ENCODE peak calls at places on chromosomes 16 and 17, in eight cellular contexts. One of them, this sample, is unnamed.

GRCh38 chr17:77706938-77707337 is 251.6 kb upstream of the TNRC6C start:
- DNase-seq in endothelial cell of umbilical vein: no peak
- DNase-seq in HCT116: no peak
- DNase-seq in K562: no peak
- DNase-seq in H1: peak
- DNase-seq in HepG2: no peak
- DNase-seq in GM23338: no peak
- DNase-seq in GM12878: no peak
- DNase-seq in this sample: no peak

GRCh38 chr16:17367932-17368331 is 102.8 kb downstream of the XYLT1 start:
- DNase-seq in endothelial cell of umbilical vein: no peak
- DNase-seq in HCT116: no peak
- DNase-seq in K562: peak
- DNase-seq in H1: peak
- DNase-seq in HepG2: no peak
- DNase-seq in GM23338: peak
- DNase-seq in GM12878: no peak
- DNase-seq in this sample: no peak

GRCh38 chr17:29683481-29683880 is 60.8 kb upstream of the CORO6 start:
- DNase-seq in endothelial cell of umbilical vein: no peak
- DNase-seq in HCT116: no peak
- DNase-seq in K562: no peak
- DNase-seq in H1: no peak
- DNase-seq in HepG2: no peak
- DNase-seq in GM23338: peak
- DNase-seq in GM12878: no peak
- DNase-seq in this sample: no peak

GRCh38 chr16:74275031-74275636 is 21.5 kb upstream of the PSMD7 start:
- DNase-seq in endothelial cell of umbilical vein: peak
- DNase-seq in HCT116: peak
- DNase-seq in K562: peak
- DNase-seq in H1: no peak
- DNase-seq in HepG2: no peak
- DNase-seq in GM23338: peak
- DNase-seq in GM12878: no peak
- DNase-seq in this sample: no peak

GRCh38 chr17:28737316-28737715 is 6.5 kb upstream of the TRAF4 start:
- DNase-seq in endothelial cell of umbilical vein: no peak
- DNase-seq in HCT116: no peak
- DNase-seq in K562: no peak
- DNase-seq in H1: no peak
- DNase-seq in HepG2: no peak
- DNase-seq in GM23338: no peak
- DNase-seq in GM12878: no peak
- DNase-seq in this sample: no peak

GRCh38 chr16:86631441-86631840 is 53.1 kb downstream of the FOXL1 start:
- DNase-seq in endothelial cell of umbilical vein: no peak
- DNase-seq in HCT116: no peak
- DNase-seq in K562: no peak
- DNase-seq in H1: no peak
- DNase-seq in HepG2: no peak
- DNase-seq in GM23338: no peak
- DNase-seq in GM12878: no peak
- DNase-seq in this sample: no peak

GRCh38 chr16:19745286-19746018 is 27.4 kb downstream of the IQCK start:
- DNase-seq in endothelial cell of umbilical vein: no peak
- DNase-seq in HCT116: no peak
- DNase-seq in K562: no peak
- DNase-seq in H1: no peak
- DNase-seq in HepG2: no peak
- DNase-seq in GM23338: no peak
- DNase-seq in GM12878: no peak
- DNase-seq in this sample: no peak

GRCh38 chr17:6642592-6642991 is 1.7 kb downstream of the TXNDC17 start:
- DNase-seq in endothelial cell of umbilical vein: no peak
- DNase-seq in HCT116: no peak
- DNase-seq in K562: no peak
- DNase-seq in H1: no peak
- DNase-seq in HepG2: no peak
- DNase-seq in GM23338: no peak
- DNase-seq in GM12878: no peak
- DNase-seq in this sample: no peak

GRCh38 chr17:81859906-81860755 is at the start of gene P4HB:
- DNase-seq in endothelial cell of umbilical vein: peak
- DNase-seq in HCT116: no peak
- DNase-seq in K562: no peak
- DNase-seq in H1: peak
- DNase-seq in HepG2: no peak
- DNase-seq in GM23338: no peak
- DNase-seq in GM12878: no peak
- DNase-seq in this sample: no peak

GRCh38 chr16:79612207-79612606 is 11.7 kb upstream of the MAF start:
- DNase-seq in endothelial cell of umbilical vein: no peak
- DNase-seq in HCT116: no peak
- DNase-seq in K562: no peak
- DNase-seq in H1: no peak
- DNase-seq in HepG2: no peak
- DNase-seq in GM23338: no peak
- DNase-seq in GM12878: no peak
- DNase-seq in this sample: no peak

GRCh38 chr17:20225162-20226115 is 216.3 kb downstream of the SPECC1 start:
- DNase-seq in endothelial cell of umbilical vein: no peak
- DNase-seq in HCT116: no peak
- DNase-seq in K562: no peak
- DNase-seq in H1: peak
- DNase-seq in HepG2: no peak
- DNase-seq in GM23338: peak
- DNase-seq in GM12878: no peak
- DNase-seq in this sample: no peak

GRCh38 chr16:66004706-66005105 is 361.8 kb upstream of the CDH5 start:
- DNase-seq in endothelial cell of umbilical vein: no peak
- DNase-seq in HCT116: no peak
- DNase-seq in K562: no peak
- DNase-seq in H1: no peak
- DNase-seq in HepG2: no peak
- DNase-seq in GM23338: no peak
- DNase-seq in GM12878: no peak
- DNase-seq in this sample: no peak

GRCh38 chr16:17313085-17313611 is 157.6 kb downstream of the XYLT1 start:
- DNase-seq in endothelial cell of umbilical vein: no peak
- DNase-seq in HCT116: no peak
- DNase-seq in K562: no peak
- DNase-seq in H1: no peak
- DNase-seq in HepG2: no peak
- DNase-seq in GM23338: no peak
- DNase-seq in GM12878: no peak
- DNase-seq in this sample: no peak

GRCh38 chr16:4160663-4161436 is 44.6 kb upstream of the ADCY9 start:
- DNase-seq in endothelial cell of umbilical vein: no peak
- DNase-seq in HCT116: no peak
- DNase-seq in K562: no peak
- DNase-seq in H1: no peak
- DNase-seq in HepG2: no peak
- DNase-seq in GM23338: no peak
- DNase-seq in GM12878: no peak
- DNase-seq in this sample: no peak

GRCh38 chr17:56441331-56441730 is 152.2 kb upstream of the NOG start:
- DNase-seq in endothelial cell of umbilical vein: peak
- DNase-seq in HCT116: no peak
- DNase-seq in K562: no peak
- DNase-seq in H1: no peak
- DNase-seq in HepG2: no peak
- DNase-seq in GM23338: no peak
- DNase-seq in GM12878: no peak
- DNase-seq in this sample: no peak

GRCh38 chr16:27302126-27302525 is 11.6 kb upstream of the IL4R start:
- DNase-seq in endothelial cell of umbilical vein: no peak
- DNase-seq in HCT116: no peak
- DNase-seq in K562: no peak
- DNase-seq in H1: no peak
- DNase-seq in HepG2: no peak
- DNase-seq in GM23338: no peak
- DNase-seq in GM12878: no peak
- DNase-seq in this sample: no peak

DNA sequence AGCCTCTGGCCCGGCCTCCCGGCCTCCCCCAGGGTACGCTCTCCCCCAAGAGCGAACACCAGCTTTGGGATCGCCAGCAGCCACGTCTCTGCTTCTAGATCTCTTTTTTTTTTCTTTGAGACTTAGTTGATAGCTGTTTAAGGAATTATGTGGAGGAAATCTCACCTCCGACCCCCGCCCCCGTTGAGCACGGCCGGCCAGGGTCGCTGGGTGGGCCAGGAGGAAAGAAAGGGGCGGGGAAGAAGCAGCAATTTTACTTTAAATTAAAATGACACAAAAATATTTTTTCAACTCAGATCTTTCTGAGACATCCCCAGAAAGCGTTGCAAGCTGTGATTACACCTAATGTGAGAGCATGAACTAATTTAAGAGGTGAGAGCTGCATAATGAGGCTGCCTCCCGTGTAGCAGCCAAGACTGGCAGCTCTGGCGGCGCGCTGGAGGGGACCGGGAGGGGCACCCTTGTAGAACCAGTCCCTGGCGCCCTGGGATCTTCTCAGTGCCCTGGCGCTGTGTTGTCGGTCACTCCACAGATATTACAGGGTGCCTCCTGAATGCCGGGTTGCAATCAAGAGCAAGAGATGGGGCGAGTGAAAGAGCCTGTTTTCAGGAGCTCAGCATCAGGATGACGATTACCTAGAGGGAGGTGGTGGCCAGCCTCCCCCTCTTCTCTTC is 1.9 kb upstream of the CBLN1 start:
- DNase-seq in endothelial cell of umbilical vein: no peak
- DNase-seq in HCT116: no peak
- DNase-seq in K562: no peak
- DNase-seq in H1: no peak
- DNase-seq in HepG2: no peak
- DNase-seq in GM23338: no peak
- DNase-seq in GM12878: no peak
- DNase-seq in this sample: no peak
- H3K4me3 ChIP-seq in endothelial cell of umbilical vein: no peak
- H3K4me3 ChIP-seq in HCT116: no peak
- H3K4me3 ChIP-seq in K562: no peak
- H3K4me3 ChIP-seq in H1: peak
- H3K4me3 ChIP-seq in HepG2: no peak
- H3K4me3 ChIP-seq in GM23338: peak
- H3K4me3 ChIP-seq in GM12878: no peak
- H3K4me3 ChIP-seq in this sample: no peak

GRCh38 chr17:79842656-79843474 is 3.6 kb upstream of the CBX4 start:
- DNase-seq in endothelial cell of umbilical vein: peak
- DNase-seq in HCT116: no peak
- DNase-seq in K562: no peak
- DNase-seq in H1: peak
- DNase-seq in HepG2: no peak
- DNase-seq in GM23338: peak
- DNase-seq in GM12878: no peak
- DNase-seq in this sample: no peak

GRCh38 chr17:79840204-79840988 is 1.2 kb upstream of the CBX4 start:
- DNase-seq in endothelial cell of umbilical vein: peak
- DNase-seq in HCT116: no peak
- DNase-seq in K562: no peak
- DNase-seq in H1: peak
- DNase-seq in HepG2: no peak
- DNase-seq in GM23338: peak
- DNase-seq in GM12878: no peak
- DNase-seq in this sample: no peak

GRCh38 chr17:79842136-79842655 is 3.0 kb upstream of the CBX4 start:
- DNase-seq in endothelial cell of umbilical vein: no peak
- DNase-seq in HCT116: no peak
- DNase-seq in K562: no peak
- DNase-seq in H1: peak
- DNase-seq in HepG2: no peak
- DNase-seq in GM23338: peak
- DNase-seq in GM12878: no peak
- DNase-seq in this sample: no peak

GRCh38 chr17:79840989-79841286 is 1.7 kb upstream of the CBX4 start:
- DNase-seq in endothelial cell of umbilical vein: no peak
- DNase-seq in HCT116: no peak
- DNase-seq in K562: no peak
- DNase-seq in H1: no peak
- DNase-seq in HepG2: no peak
- DNase-seq in GM23338: no peak
- DNase-seq in GM12878: no peak
- DNase-seq in this sample: no peak

GRCh38 chr17:79841369-79842135 is 2.3 kb upstream of the CBX4 start:
- DNase-seq in endothelial cell of umbilical vein: no peak
- DNase-seq in HCT116: no peak
- DNase-seq in K562: no peak
- DNase-seq in H1: peak
- DNase-seq in HepG2: no peak
- DNase-seq in GM23338: peak
- DNase-seq in GM12878: no peak
- DNase-seq in this sample: no peak
- TF ChIP-seq EZH2 in endothelial cell of umbilical vein: peak
- TF ChIP-seq EZH2 in HCT116: no peak
- TF ChIP-seq EZH2 in K562: no peak
- TF ChIP-seq EZH2 in H1: peak
- TF ChIP-seq EZH2 in HepG2: no peak
- TF ChIP-seq EZH2 in GM23338: peak
- TF ChIP-seq EZH2 in GM12878: no peak
- TF ChIP-seq EZH2 in this sample: no peak

GRCh38 chr17:67474081-67474661 is 97.1 kb downstream of the PITPNC1 start:
- DNase-seq in endothelial cell of umbilical vein: peak
- DNase-seq in HCT116: no peak
- DNase-seq in K562: no peak
- DNase-seq in H1: no peak
- DNase-seq in HepG2: no peak
- DNase-seq in GM23338: peak
- DNase-seq in GM12878: no peak
- DNase-seq in this sample: no peak

GRCh38 chr17:67466251-67466650 is 89.2 kb downstream of the PITPNC1 start:
- DNase-seq in endothelial cell of umbilical vein: no peak
- DNase-seq in HCT116: no peak
- DNase-seq in K562: no peak
- DNase-seq in H1: no peak
- DNase-seq in HepG2: no peak
- DNase-seq in GM23338: no peak
- DNase-seq in GM12878: no peak
- DNase-seq in this sample: no peak

GRCh38 chr17:67467500-67468481 is 90.7 kb downstream of the PITPNC1 start:
- DNase-seq in endothelial cell of umbilical vein: no peak
- DNase-seq in HCT116: no peak
- DNase-seq in K562: no peak
- DNase-seq in H1: no peak
- DNase-seq in HepG2: no peak
- DNase-seq in GM23338: no peak
- DNase-seq in GM12878: no peak
- DNase-seq in this sample: no peak

GRCh38 chr17:67471118-67471517 is 94.0 kb downstream of the PITPNC1 start:
- DNase-seq in endothelial cell of umbilical vein: no peak
- DNase-seq in HCT116: no peak
- DNase-seq in K562: no peak
- DNase-seq in H1: no peak
- DNase-seq in HepG2: no peak
- DNase-seq in GM23338: no peak
- DNase-seq in GM12878: no peak
- DNase-seq in this sample: no peak

GRCh38 chr17:67469208-67469980 is 92.3 kb downstream of the PITPNC1 start:
- DNase-seq in endothelial cell of umbilical vein: no peak
- DNase-seq in HCT116: no peak
- DNase-seq in K562: no peak
- DNase-seq in H1: no peak
- DNase-seq in HepG2: peak
- DNase-seq in GM23338: peak
- DNase-seq in GM12878: no peak
- DNase-seq in this sample: no peak
- TF ChIP-seq POLR2AphosphoS5 in endothelial cell of umbilical vein: no peak
- TF ChIP-seq POLR2AphosphoS5 in HCT116: no peak
- TF ChIP-seq POLR2AphosphoS5 in K562: no peak
- TF ChIP-seq POLR2AphosphoS5 in H1: no peak
- TF ChIP-seq POLR2AphosphoS5 in HepG2: no peak
- TF ChIP-seq POLR2AphosphoS5 in GM23338: no peak
- TF ChIP-seq POLR2AphosphoS5 in GM12878: no peak
- TF ChIP-seq POLR2AphosphoS5 in this sample: no peak

GRCh38 chr16:56683424-56684162 is 1.3 kb downstream of the MT1X start:
- DNase-seq in endothelial cell of umbilical vein: no peak
- DNase-seq in HCT116: no peak
- DNase-seq in K562: no peak
- DNase-seq in H1: no peak
- DNase-seq in HepG2: no peak
- DNase-seq in GM23338: peak
- DNase-seq in GM12878: no peak
- DNase-seq in this sample: no peak
- H3K4me3 ChIP-seq in endothelial cell of umbilical vein: no peak
- H3K4me3 ChIP-seq in HCT116: peak
- H3K4me3 ChIP-seq in K562: no peak
- H3K4me3 ChIP-seq in H1: no peak
- H3K4me3 ChIP-seq in HepG2: peak
- H3K4me3 ChIP-seq in GM23338: peak
- H3K4me3 ChIP-seq in GM12878: no peak
- H3K4me3 ChIP-seq in this sample: no peak

This sample was measured in SK-N-MC.